ENCODE peak calls at places on chromosomes 13 and 19, in ten cellular contexts. One of them, this sample, is unnamed.

GRCh38 chr13:36548129-36548528 is 115.8 kb downstream of the CCNA1 start:
- DNase-seq in ovary: no peak
- DNase-seq in esophagus squamous epithelium: no peak
- DNase-seq in tibial nerve: no peak
- DNase-seq in HCT116: no peak
- DNase-seq in heart left ventricle: no peak
- DNase-seq in adrenal gland: no peak
- DNase-seq in IMR-90: no peak
- DNase-seq in transverse colon: no peak
- DNase-seq in Peyer's patch: no peak
- DNase-seq in this sample: no peak

GRCh38 chr19:49132974-49133609 is 13.7 kb downstream of the PPFIA3 start:
- DNase-seq in ovary: peak; percentile 57
- DNase-seq in esophagus squamous epithelium: no peak
- DNase-seq in tibial nerve: no peak
- DNase-seq in HCT116: no peak
- DNase-seq in heart left ventricle: peak; percentile 29
- DNase-seq in adrenal gland: peak; percentile 62
- DNase-seq in IMR-90: no peak
- DNase-seq in transverse colon: peak; percentile 58
- DNase-seq in Peyer's patch: no peak
- DNase-seq in this sample: no peak

GRCh38 chr19:43656436-43656835 is 13.5 kb downstream of the PLAUR start:
- DNase-seq in ovary: no peak
- DNase-seq in esophagus squamous epithelium: no peak
- DNase-seq in tibial nerve: no peak
- DNase-seq in HCT116: no peak
- DNase-seq in heart left ventricle: no peak
- DNase-seq in adrenal gland: no peak
- DNase-seq in IMR-90: no peak
- DNase-seq in transverse colon: no peak
- DNase-seq in Peyer's patch: no peak
- DNase-seq in this sample: no peak

GRCh38 chr13:45875951-45876350 is 24.4 kb upstream of the SIAH3 start:
- DNase-seq in ovary: no peak
- DNase-seq in esophagus squamous epithelium: no peak
- DNase-seq in tibial nerve: no peak
- DNase-seq in HCT116: peak; percentile 74
- DNase-seq in heart left ventricle: no peak
- DNase-seq in adrenal gland: no peak
- DNase-seq in IMR-90: no peak
- DNase-seq in transverse colon: no peak
- DNase-seq in Peyer's patch: no peak
- DNase-seq in this sample: no peak

GRCh38 chr13:43799191-43799590 is 12.4 kb upstream of the ENOX1 start:
- DNase-seq in ovary: no peak
- DNase-seq in esophagus squamous epithelium: no peak
- DNase-seq in tibial nerve: no peak
- DNase-seq in HCT116: no peak
- DNase-seq in heart left ventricle: no peak
- DNase-seq in adrenal gland: no peak
- DNase-seq in IMR-90: peak; percentile 7
- DNase-seq in transverse colon: no peak
- DNase-seq in Peyer's patch: no peak
- DNase-seq in this sample: no peak

GRCh38 chr13:24348385-24348784 is 39.0 kb downstream of the C1QTNF9 start:
- DNase-seq in ovary: no peak
- DNase-seq in esophagus squamous epithelium: no peak
- DNase-seq in tibial nerve: no peak
- DNase-seq in HCT116: no peak
- DNase-seq in heart left ventricle: no peak
- DNase-seq in adrenal gland: no peak
- DNase-seq in IMR-90: no peak
- DNase-seq in transverse colon: no peak
- DNase-seq in Peyer's patch: no peak
- DNase-seq in this sample: no peak

GRCh38 chr13:87094646-87095045 is 576.5 kb upstream of the SLITRK5 start:
- DNase-seq in ovary: no peak
- DNase-seq in esophagus squamous epithelium: no peak
- DNase-seq in tibial nerve: no peak
- DNase-seq in HCT116: no peak
- DNase-seq in heart left ventricle: no peak
- DNase-seq in adrenal gland: no peak
- DNase-seq in IMR-90: no peak
- DNase-seq in transverse colon: no peak
- DNase-seq in Peyer's patch: no peak
- DNase-seq in this sample: no peak

GRCh38 chr13:27372896-27373295 is 51.5 kb upstream of the GTF3A start:
- DNase-seq in ovary: no peak
- DNase-seq in esophagus squamous epithelium: no peak
- DNase-seq in tibial nerve: no peak
- DNase-seq in HCT116: no peak
- DNase-seq in heart left ventricle: no peak
- DNase-seq in adrenal gland: no peak
- DNase-seq in IMR-90: peak; percentile 16
- DNase-seq in transverse colon: peak; percentile 63
- DNase-seq in Peyer's patch: peak; percentile 64
- DNase-seq in this sample: no peak

GRCh38 chr19:44585371-44586141 is 27.8 kb upstream of the IGSF23 start:
- DNase-seq in ovary: no peak
- DNase-seq in esophagus squamous epithelium: no peak
- DNase-seq in tibial nerve: no peak
- DNase-seq in HCT116: no peak
- DNase-seq in heart left ventricle: no peak
- DNase-seq in adrenal gland: peak; percentile 48
- DNase-seq in IMR-90: peak; percentile 53
- DNase-seq in transverse colon: no peak
- DNase-seq in Peyer's patch: no peak
- DNase-seq in this sample: no peak

GRCh38 chr19:6350688-6351087 is 10.6 kb upstream of the CLPP start:
- DNase-seq in ovary: no peak
- DNase-seq in esophagus squamous epithelium: no peak
- DNase-seq in tibial nerve: no peak
- DNase-seq in HCT116: no peak
- DNase-seq in heart left ventricle: no peak
- DNase-seq in adrenal gland: no peak
- DNase-seq in IMR-90: no peak
- DNase-seq in transverse colon: no peak
- DNase-seq in Peyer's patch: no peak
- DNase-seq in this sample: no peak

GRCh38 chr13:99501952-99502310 is 659 bp downstream of the TM9SF2 start:
- DNase-seq in ovary: no peak
- DNase-seq in esophagus squamous epithelium: no peak
- DNase-seq in tibial nerve: no peak
- DNase-seq in HCT116: no peak
- DNase-seq in heart left ventricle: peak; percentile 22
- DNase-seq in adrenal gland: peak; percentile 47
- DNase-seq in IMR-90: peak; percentile 31
- DNase-seq in transverse colon: peak; percentile 43
- DNase-seq in Peyer's patch: peak; percentile 67
- DNase-seq in this sample: no peak

GRCh38 chr13:99498304-99499161 is 2.7 kb upstream of the TM9SF2 start:
- DNase-seq in ovary: peak; percentile 98
- DNase-seq in esophagus squamous epithelium: peak; percentile 72
- DNase-seq in tibial nerve: peak; percentile 93
- DNase-seq in HCT116: peak; percentile 97
- DNase-seq in heart left ventricle: peak; percentile 97
- DNase-seq in adrenal gland: peak; percentile 98
- DNase-seq in IMR-90: peak; percentile 95
- DNase-seq in transverse colon: peak; percentile 99
- DNase-seq in Peyer's patch: peak; percentile 99
- DNase-seq in this sample: peak; percentile 98

GRCh38 chr13:99505814-99506269 is 4.6 kb downstream of the TM9SF2 start:
- DNase-seq in ovary: no peak
- DNase-seq in esophagus squamous epithelium: no peak
- DNase-seq in tibial nerve: no peak
- DNase-seq in HCT116: no peak
- DNase-seq in heart left ventricle: no peak
- DNase-seq in adrenal gland: no peak
- DNase-seq in IMR-90: peak; percentile 63
- DNase-seq in transverse colon: no peak
- DNase-seq in Peyer's patch: no peak
- DNase-seq in this sample: no peak

GRCh38 chr13:99500839-99501134 is 485 bp upstream of the TM9SF2 start:
- DNase-seq in ovary: no peak
- DNase-seq in esophagus squamous epithelium: no peak
- DNase-seq in tibial nerve: no peak
- DNase-seq in HCT116: no peak
- DNase-seq in heart left ventricle: no peak
- DNase-seq in adrenal gland: no peak
- DNase-seq in IMR-90: no peak
- DNase-seq in transverse colon: no peak
- DNase-seq in Peyer's patch: no peak
- DNase-seq in this sample: no peak

DNA sequence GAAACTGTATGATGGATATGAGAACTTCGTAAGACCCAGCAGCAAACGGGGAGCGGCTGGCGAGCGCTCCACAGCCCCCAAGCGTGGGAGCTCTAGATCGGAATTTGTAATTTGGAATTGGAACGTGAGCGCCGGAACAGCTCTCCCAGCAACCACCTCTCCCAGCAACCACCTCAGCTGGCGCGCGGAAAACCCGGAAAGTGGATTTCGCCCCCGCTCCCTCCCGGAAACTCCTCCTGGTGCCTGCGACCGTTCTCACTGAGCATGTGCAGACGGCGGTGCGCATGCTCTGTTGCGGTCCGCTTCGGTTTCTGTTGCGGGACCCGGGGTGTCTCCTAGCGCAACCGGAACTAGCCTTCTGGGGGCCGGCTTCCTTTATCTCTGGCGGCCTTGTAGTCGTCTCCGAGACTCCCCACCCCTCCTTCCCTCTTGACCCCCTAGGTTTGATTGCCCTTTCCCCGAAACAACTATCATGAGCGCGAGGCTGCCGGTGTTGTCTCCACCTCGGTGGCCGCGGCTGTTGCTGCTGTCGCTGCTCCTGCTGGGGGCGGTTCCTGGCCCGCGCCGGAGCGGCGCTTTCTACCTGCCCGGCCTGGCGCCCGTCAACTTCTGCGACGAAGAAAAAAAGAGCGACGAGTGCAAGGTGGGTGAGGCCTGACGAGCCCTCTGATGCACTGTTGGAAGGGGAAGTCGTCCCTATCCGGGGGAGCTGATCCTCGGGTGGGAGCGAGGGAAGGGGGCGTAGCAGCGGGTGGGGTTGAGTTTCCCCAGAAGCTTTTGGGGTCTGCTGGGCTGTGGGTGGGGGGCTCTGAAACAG is at the start of gene TM9SF2:
- DNase-seq in ovary: peak; percentile 99
- DNase-seq in esophagus squamous epithelium: peak; percentile 84
- DNase-seq in tibial nerve: peak; percentile 95
- DNase-seq in HCT116: peak; percentile 95
- DNase-seq in heart left ventricle: peak; percentile 99
- DNase-seq in adrenal gland: peak; percentile 96
- DNase-seq in IMR-90: peak; percentile 97
- DNase-seq in transverse colon: peak; percentile 99
- DNase-seq in Peyer's patch: peak; percentile 98
- DNase-seq in this sample: peak; percentile 98
- TF ChIP-seq POLR2A in ovary: peak; percentile 68
- TF ChIP-seq POLR2A in esophagus squamous epithelium: no peak
- TF ChIP-seq POLR2A in tibial nerve: peak; percentile 88
- TF ChIP-seq POLR2A in HCT116: peak; percentile 50
- TF ChIP-seq POLR2A in heart left ventricle: peak; percentile 66
- TF ChIP-seq POLR2A in adrenal gland: peak; percentile 78
- TF ChIP-seq POLR2A in IMR-90: no peak
- TF ChIP-seq POLR2A in transverse colon: peak; percentile 89
- TF ChIP-seq POLR2A in Peyer's patch: peak; percentile 93
- TF ChIP-seq POLR2A in this sample: peak; percentile 30

DNA sequence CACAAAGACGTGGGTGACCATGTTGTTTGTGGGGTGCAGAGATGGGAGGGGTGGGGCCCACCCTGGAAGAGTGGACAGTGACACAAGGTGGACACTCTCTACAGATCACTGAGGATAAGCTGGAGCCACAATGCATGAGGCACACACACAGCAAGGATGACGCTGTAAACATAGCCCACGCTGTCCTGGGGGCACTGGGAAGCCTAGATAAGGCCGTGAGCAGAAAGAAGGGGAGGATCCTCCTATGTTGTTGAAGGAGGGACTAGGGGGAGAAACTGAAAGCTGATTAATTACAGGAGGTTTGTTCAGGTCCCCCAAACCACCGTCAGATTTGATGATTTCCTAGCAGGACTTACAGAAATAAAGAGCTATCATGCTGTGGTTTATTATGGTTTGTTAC is 5.6 kb downstream of the KLK2 start:
- DNase-seq in ovary: no peak
- DNase-seq in esophagus squamous epithelium: no peak
- DNase-seq in tibial nerve: no peak
- DNase-seq in HCT116: no peak
- DNase-seq in heart left ventricle: no peak
- DNase-seq in adrenal gland: no peak
- DNase-seq in IMR-90: no peak
- DNase-seq in transverse colon: no peak
- DNase-seq in Peyer's patch: no peak
- DNase-seq in this sample: no peak
- H3K27me3 ChIP-seq in ovary: no peaks in the 10 kb centered on the region
- H3K27me3 ChIP-seq in esophagus squamous epithelium: no peaks in the 10 kb centered on the region
- H3K27me3 ChIP-seq in tibial nerve: no peaks in the 10 kb centered on the region
- H3K27me3 ChIP-seq in HCT116: peaks cover 45% of the 10 kb centered on the region
- H3K27me3 ChIP-seq in heart left ventricle: peaks cover 51% of the 10 kb centered on the region
- H3K27me3 ChIP-seq in adrenal gland: no peaks in the 10 kb centered on the region
- H3K27me3 ChIP-seq in IMR-90: peaks cover 2% of the 10 kb centered on the region
- H3K27me3 ChIP-seq in transverse colon: peaks cover 23% of the 10 kb centered on the region
- H3K27me3 ChIP-seq in Peyer's patch: no peaks in the 10 kb centered on the region
- H3K27me3 ChIP-seq in this sample: peaks cover 81% of the 10 kb centered on the region

GRCh38 chr19:34269081-34269480 is 14.7 kb downstream of the GARRE1 start:
- DNase-seq in ovary: no peak
- DNase-seq in esophagus squamous epithelium: no peak
- DNase-seq in tibial nerve: no peak
- DNase-seq in HCT116: no peak
- DNase-seq in heart left ventricle: no peak
- DNase-seq in adrenal gland: no peak
- DNase-seq in IMR-90: no peak
- DNase-seq in transverse colon: no peak
- DNase-seq in Peyer's patch: no peak
- DNase-seq in this sample: no peak
- TF ChIP-seq POLR2A in ovary: no peak
- TF ChIP-seq POLR2A in esophagus squamous epithelium: no peak
- TF ChIP-seq POLR2A in tibial nerve: no peak
- TF ChIP-seq POLR2A in HCT116: no peak
- TF ChIP-seq POLR2A in heart left ventricle: no peak
- TF ChIP-seq POLR2A in adrenal gland: no peak
- TF ChIP-seq POLR2A in IMR-90: no peak
- TF ChIP-seq POLR2A in transverse colon: no peak
- TF ChIP-seq POLR2A in Peyer's patch: no peak
- TF ChIP-seq POLR2A in this sample: no peak

DNA sequence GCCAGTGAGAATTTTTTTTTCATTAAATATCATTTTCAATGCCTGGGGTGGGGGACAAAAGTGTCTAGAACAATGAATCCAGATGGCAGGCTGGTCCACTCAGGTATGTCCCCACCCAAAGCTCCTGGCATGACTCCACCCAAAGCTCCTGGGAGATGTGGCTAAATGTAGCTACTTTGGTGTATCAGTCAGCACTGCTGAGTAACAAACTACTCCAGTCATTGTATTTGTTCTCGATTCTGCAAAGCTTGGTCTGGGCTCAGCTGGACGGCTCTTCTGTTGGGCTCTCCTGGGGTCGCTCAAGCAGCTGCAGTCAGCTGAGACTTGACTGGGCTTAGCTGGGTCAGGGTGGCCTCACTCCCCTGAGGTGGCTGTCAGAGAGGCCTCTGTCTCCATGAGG is 48.5 kb downstream of the CELF5 start:
- DNase-seq in ovary: no peak
- DNase-seq in esophagus squamous epithelium: no peak
- DNase-seq in tibial nerve: no peak
- DNase-seq in HCT116: no peak
- DNase-seq in heart left ventricle: no peak
- DNase-seq in adrenal gland: no peak
- DNase-seq in IMR-90: no peak
- DNase-seq in transverse colon: no peak
- DNase-seq in Peyer's patch: no peak
- DNase-seq in this sample: no peak
- H3K27me3 ChIP-seq in ovary: no peaks in the 10 kb centered on the region
- H3K27me3 ChIP-seq in esophagus squamous epithelium: peaks cover 31% of the 10 kb centered on the region
- H3K27me3 ChIP-seq in tibial nerve: no peaks in the 10 kb centered on the region
- H3K27me3 ChIP-seq in HCT116: no peaks in the 10 kb centered on the region
- H3K27me3 ChIP-seq in heart left ventricle: peaks cover 59% of the 10 kb centered on the region
- H3K27me3 ChIP-seq in adrenal gland: peaks cover 37% of the 10 kb centered on the region
- H3K27me3 ChIP-seq in IMR-90: peaks cover 52% of the 10 kb centered on the region
- H3K27me3 ChIP-seq in transverse colon: peaks cover 84% of the 10 kb centered on the region
- H3K27me3 ChIP-seq in Peyer's patch: no peaks in the 10 kb centered on the region
- H3K27me3 ChIP-seq in this sample: peaks cover 33% of the 10 kb centered on the region